ENCODE peak calls at places on chromosomes 12 and 14, in four cellular contexts. P is SK-N-SH, J is K562, E is H1. Z is an unnamed sample.

GRCh38 chr14:35122696-35123387 is 490 bp downstream of the PRORP start:
- DNase-seq in P (peak), J (peak), E (no peak), Z (no peak)

GRCh38 chr14:30015471-30015870 is 87.8 kb upstream of the PRKD1 start:
- DNase-seq in P (no peak), J (no peak), E (no peak), Z (no peak)

GRCh38 chr14:61609143-61609851 is 86.0 kb upstream of the HIF1A start:
- DNase-seq in P (peak), J (no peak), E (no peak), Z (peak)

GRCh38 chr12:124463341-124463861 is 104.0 kb downstream of the NCOR2 start:
- DNase-seq in P (no peak), J (no peak), E (no peak), Z (no peak)

GRCh38 chr14:60838601-60839000 is 104.0 kb downstream of the MNAT1 start:
- DNase-seq in P (no peak), J (no peak), E (no peak), Z (no peak)

GRCh38 chr12:117439531-117440001 is 78.1 kb upstream of the NOS1 start:
- DNase-seq in P (peak), J (no peak), E (peak), Z (no peak)

GRCh38 chr14:67487937-67488893 is at the start of gene TMEM229B:
- DNase-seq in P (no peak), J (no peak), E (no peak), Z (no peak)

GRCh38 chr14:23566782-23567185 is 807 bp downstream of the AP1G2 start:
- DNase-seq in P (peak), J (peak), E (no peak), Z (no peak)

GRCh38 chr12:68245071-68246021 is 8.1 kb downstream of the IL22 start:
- DNase-seq in P (peak), J (no peak), E (no peak), Z (no peak)

GRCh38 chr12:124705545-124706138 is 138.2 kb upstream of the NCOR2 start:
- DNase-seq in P (no peak), J (no peak), E (no peak), Z (no peak)

GRCh38 chr12:58916891-58917570 is 3.3 kb downstream of the LRIG3 start:
- DNase-seq in P (no peak), J (no peak), E (no peak), Z (no peak)

GRCh38 chr12:93113317-93114006 is 184.4 kb upstream of the EEA1 start:
- DNase-seq in P (no peak), J (no peak), E (no peak), Z (no peak)

GRCh38 chr12:89556976-89557375 is 31.1 kb upstream of the POC1B start:
- DNase-seq in P (no peak), J (no peak), E (no peak), Z (no peak)

GRCh38 chr12:100141666-100141997 is 1.0 kb downstream of the BLTP3B start:
- DNase-seq in P (no peak), J (peak), E (no peak), Z (no peak)

GRCh38 chr12:5309654-5310053 is 122.3 kb upstream of the NTF3 start:
- DNase-seq in P (peak), J (no peak), E (no peak), Z (no peak)

GRCh38 chr14:62957562-62957961 is 87.7 kb downstream of the KCNH5 start:
- DNase-seq in P (no peak), J (no peak), E (no peak), Z (no peak)

GRCh38 chr12:7937867-7938506 is 2.0 kb upstream of the SLC2A3 start:
- DNase-seq in P (no peak), J (peak), E (no peak), Z (no peak)

GRCh38 chr14:105862581-105863239 is 336.3 kb downstream of the TMEM121 start:
- DNase-seq in P (no peak), J (no peak), E (no peak), Z (no peak)

GRCh38 chr12:2796187-2796663 is 1.5 kb downstream of the FKBP4 start:
- DNase-seq in P (no peak), J (no peak), E (no peak), Z (no peak)

GRCh38 chr14:51224551-51224950 is 15.5 kb upstream of the TMX1 start:
- DNase-seq in P (no peak), J (no peak), E (no peak), Z (no peak)

GRCh38 chr14:89827260-89827659 is 127.3 kb downstream of the EFCAB11 start:
- DNase-seq in P (no peak), J (no peak), E (no peak), Z (no peak)

GRCh38 chr14:29169408-29169807 is 402.8 kb downstream of the FOXG1 start:
- DNase-seq in P (no peak), J (no peak), E (no peak), Z (no peak)

GRCh38 chr12:132686831-132687210 is 321 bp downstream of the POLE start:
- DNase-seq in P (peak), J (peak), E (no peak), Z (peak)

GRCh38 chr14:53536446-53536845 is 383.3 kb upstream of the DDHD1 start:
- DNase-seq in P (no peak), J (no peak), E (no peak), Z (no peak)

GRCh38 chr12:111758120-111758561 is 8.6 kb upstream of the ALDH2 start:
- DNase-seq in P (no peak), J (no peak), E (peak), Z (peak)

GRCh38 chr14:58731465-58732330 is 93.9 kb downstream of the DACT1 start:
- DNase-seq in P (no peak), J (no peak), E (no peak), Z (no peak)

GRCh38 chr14:96688629-96689028 is 108.6 kb upstream of the VRK1 start:
- DNase-seq in P (no peak), J (no peak), E (no peak), Z (no peak)

GRCh38 chr12:113461666-113462065 is 10.0 kb downstream of the LHX5 start:
- DNase-seq in P (peak), J (peak), E (no peak), Z (no peak)

GRCh38 chr14:37778135-37778943 is 182.9 kb downstream of the TTC6 start:
- DNase-seq in P (no peak), J (no peak), E (no peak), Z (no peak)

GRCh38 chr12:79275631-79276030 is 411.1 kb downstream of the SYT1 start:
- DNase-seq in P (no peak), J (no peak), E (no peak), Z (no peak)

GRCh38 chr12:19529933-19530630 is 90.8 kb downstream of the AEBP2 start:
- DNase-seq in P (peak), J (no peak), E (no peak), Z (no peak)

GRCh38 chr12:108228746-108229145 is 99.7 kb downstream of the WSCD2 start:
- DNase-seq in P (peak), J (no peak), E (no peak), Z (no peak)

GRCh38 chr12:112170376-112170775 is 45.0 kb downstream of the TRAFD1 start:
- DNase-seq in P (peak), J (peak), E (no peak), Z (peak)

DNA sequence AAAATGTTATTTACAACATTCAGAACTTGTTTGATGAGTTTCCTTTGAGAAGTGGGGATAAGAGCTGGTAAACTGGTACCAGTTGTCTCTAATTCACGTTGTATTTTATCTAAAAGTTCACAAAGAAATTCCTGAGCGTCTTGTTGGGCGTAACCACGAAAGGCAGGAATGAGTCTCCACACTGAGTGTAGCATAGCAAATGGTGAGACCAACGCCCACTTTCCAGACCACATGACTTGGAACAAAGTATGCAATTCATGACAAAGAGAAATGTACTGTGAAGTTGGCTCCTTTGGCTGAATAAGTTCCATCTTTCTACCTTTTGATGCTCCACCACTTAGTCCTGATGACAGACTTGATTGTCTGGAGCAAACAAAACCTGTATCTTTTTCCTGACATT is 18.4 kb downstream of the USP44 start:
- DNase-seq in P (no peak), J (no peak), E (no peak), Z (no peak)
- TF ChIP-seq TEAD4 in P (no peak), J (no peak), E (no peak), Z (no peak)

DNA sequence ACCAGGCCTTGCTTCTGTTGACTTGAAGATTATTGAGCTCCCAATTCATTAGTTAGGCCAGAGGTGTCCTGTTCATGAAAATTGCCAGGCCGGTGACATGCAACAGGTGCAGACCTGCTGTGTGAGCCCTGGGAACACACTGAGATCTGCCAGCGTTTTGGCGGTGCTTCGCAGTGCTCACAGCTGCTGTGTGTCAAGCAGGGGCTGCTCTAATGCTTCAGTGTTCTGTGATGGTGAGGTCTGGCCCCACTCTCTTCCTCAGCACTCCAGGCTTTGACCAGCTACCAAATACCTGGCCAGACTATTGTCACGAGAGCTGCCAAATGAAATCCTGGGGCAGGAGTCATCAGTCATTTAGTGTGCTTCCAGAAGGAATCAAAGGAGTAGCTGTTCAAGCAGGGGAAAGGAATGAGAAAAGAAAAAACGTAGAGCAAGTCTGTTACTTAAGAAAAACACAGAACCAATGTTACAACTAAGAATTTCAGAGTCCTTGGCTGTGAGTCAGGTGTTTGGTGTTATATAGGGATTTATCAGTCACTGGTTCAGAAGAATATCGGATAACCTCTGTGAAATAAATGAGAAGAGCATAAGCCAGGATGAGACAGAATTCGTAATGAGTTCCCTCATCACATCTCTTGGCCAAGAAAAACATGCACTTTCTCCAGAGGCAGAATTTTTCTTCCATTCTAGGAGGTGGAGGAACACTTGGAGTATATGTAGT is 150.8 kb downstream of the FBXL14 start:
- DNase-seq in P (no peak), J (no peak), E (no peak), Z (no peak)
- TF ChIP-seq TEAD4 in P (no peak), J (no peak), E (no peak), Z (no peak)

GRCh38 chr14:69669375-69669774 is 58.0 kb downstream of the SUSD6 start:
- DNase-seq in P (no peak), J (no peak), E (no peak), Z (no peak)
- TF ChIP-seq TEAD4 in P (no peak), J (no peak), E (no peak), Z (no peak)

GRCh38 chr12:56722832-56723231 is 2.3 kb downstream of the NACA start:
- DNase-seq in P (no peak), J (no peak), E (no peak), Z (no peak)

GRCh38 chr12:56723352-56723751 is 1.7 kb downstream of the NACA start:
- DNase-seq in P (no peak), J (no peak), E (no peak), Z (no peak)

GRCh38 chr12:56723889-56724659 is 1.0 kb downstream of the NACA start:
- DNase-seq in P (no peak), J (no peak), E (no peak), Z (no peak)

GRCh38 chr12:56720696-56721615 is 4.1 kb downstream of the NACA start:
- DNase-seq in P (no peak), J (peak), E (no peak), Z (no peak)

GRCh38 chr12:56721721-56722120 is 3.4 kb downstream of the NACA start:
- DNase-seq in P (no peak), J (no peak), E (no peak), Z (no peak)
- TF ChIP-seq TEAD4 in P (no peak), J (no peak), E (no peak), Z (no peak)

GRCh38 chr12:62801796-62802195 is 133.2 kb downstream of the PPM1H start:
- DNase-seq in P (no peak), J (no peak), E (no peak), Z (no peak)

GRCh38 chr12:62802321-62802720 is 132.6 kb downstream of the PPM1H start:
- DNase-seq in P (no peak), J (no peak), E (no peak), Z (no peak)

GRCh38 chr12:62799126-62799736 is 135.7 kb downstream of the PPM1H start:
- DNase-seq in P (peak), J (peak), E (peak), Z (peak)

GRCh38 chr12:62799766-62800406 is 135.1 kb downstream of the PPM1H start:
- DNase-seq in P (no peak), J (no peak), E (no peak), Z (peak)

GRCh38 chr12:62800707-62801400 is 134.1 kb downstream of the PPM1H start:
- DNase-seq in P (peak), J (no peak), E (no peak), Z (no peak)
- TF ChIP-seq TEAD4 in P (no peak), J (no peak), E (no peak), Z (no peak)

GRCh38 chr14:83470466-83470865 is 1936.8 kb upstream of the SEL1L start:
- DNase-seq in P (no peak), J (no peak), E (no peak), Z (no peak)

GRCh38 chr14:83470959-83471358 is 1937.3 kb upstream of the SEL1L start:
- DNase-seq in P (no peak), J (no peak), E (no peak), Z (no peak)

GRCh38 chr14:83473846-83474245 is 1940.2 kb upstream of the SEL1L start:
- DNase-seq in P (no peak), J (no peak), E (no peak), Z (no peak)

GRCh38 chr14:83478741-83479140 is 1945.1 kb upstream of the SEL1L start:
- DNase-seq in P (no peak), J (no peak), E (no peak), Z (no peak)

DNA sequence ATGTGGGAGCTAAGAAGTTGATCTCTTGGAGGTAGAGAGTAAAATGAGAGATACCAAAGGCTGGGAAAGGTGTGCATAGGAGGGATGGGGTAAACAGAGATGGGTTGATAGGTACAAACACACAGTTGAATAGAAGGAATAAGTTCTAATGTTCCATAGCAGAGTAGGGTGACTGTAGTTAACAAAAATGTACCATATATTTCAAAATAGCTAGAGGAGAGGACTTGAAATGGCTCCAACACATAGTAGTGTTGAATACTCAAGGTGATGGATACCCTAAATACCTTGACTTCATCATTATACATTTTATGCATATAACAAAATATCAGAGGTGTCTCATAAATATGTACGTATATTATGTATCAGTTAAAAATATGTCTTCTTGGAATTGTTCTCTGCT is 1939.8 kb upstream of the SEL1L start:
- DNase-seq in P (no peak), J (no peak), E (no peak), Z (no peak)
- TF ChIP-seq TEAD4 in P (no peak), J (no peak), E (no peak), Z (no peak)

GRCh38 chr14:92223027-92223426 is 99.9 kb upstream of the SLC24A4 start:
- DNase-seq in P (no peak), J (no peak), E (no peak), Z (no peak)

GRCh38 chr14:92225731-92226130 is 97.2 kb upstream of the SLC24A4 start:
- DNase-seq in P (no peak), J (no peak), E (no peak), Z (no peak)

DNA sequence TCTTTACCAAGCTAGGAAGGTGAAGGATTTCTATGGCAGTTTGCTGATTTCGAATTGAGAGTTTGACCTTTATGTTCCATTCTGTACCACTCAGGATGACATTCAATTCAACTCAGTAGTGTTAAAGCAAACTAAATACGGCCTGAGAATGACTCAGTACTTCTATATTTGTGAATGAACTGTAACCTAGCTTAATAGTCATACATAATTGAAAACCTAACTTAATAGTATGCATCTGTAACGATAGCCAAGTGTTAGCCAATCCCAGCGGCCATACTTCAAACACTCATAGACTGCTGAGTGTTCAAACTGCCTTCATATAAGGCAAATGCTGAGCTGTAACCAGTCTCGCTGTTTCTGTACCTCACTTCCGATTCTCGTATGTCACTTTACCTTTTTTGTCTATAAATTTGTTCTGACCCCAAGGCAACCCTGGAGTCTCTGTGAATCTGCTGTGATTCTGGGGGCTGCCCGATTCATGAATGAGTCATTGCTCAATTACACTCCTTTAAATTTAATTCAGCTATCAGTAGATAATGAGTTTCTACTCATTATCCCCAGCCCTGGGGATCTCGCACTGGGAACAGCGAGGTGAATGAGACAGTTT is 98.5 kb upstream of the SLC24A4 start:
- DNase-seq in P (no peak), J (no peak), E (no peak), Z (no peak)
- TF ChIP-seq TEAD4 in P (no peak), J (no peak), E (no peak), Z (no peak)